ENCODE peak calls at places on chromosomes 3 and 15, in four cellular contexts. E is astrocyte of the spinal cord, H is coronary artery, P is uterus. G is an unnamed sample.

GRCh38 chr3:111603679-111604643 is 8.8 kb upstream of the ZBED2 start:
- DNase-seq in E (no peak), H (no peak), P (no peak), G (no peak)

GRCh38 chr15:66740802-66741201 is 38.8 kb downstream of the SMAD6 start:
- DNase-seq in E (no peak), H (no peak), P (peak; percentile 90), G (no peak)

GRCh38 chr3:182465301-182466185 is 327.8 kb upstream of the ATP11B start:
- DNase-seq in E (no peak), H (no peak), P (no peak), G (no peak)

GRCh38 chr3:46097691-46098241 is 70.5 kb upstream of the XCR1 start:
- DNase-seq in E (peak; percentile 33), H (no peak), P (peak; percentile 50), G (peak; percentile 82)

GRCh38 chr3:67791620-67792019 is 137.2 kb upstream of the SUCLG2 start:
- DNase-seq in E (no peak), H (no peak), P (no peak), G (no peak)

GRCh38 chr3:152657002-152657400 is 177.9 kb upstream of the P2RY1 start:
- DNase-seq in E (no peak), H (no peak), P (no peak), G (no peak)

GRCh38 chr3:39707314-39707909 is 102.0 kb upstream of the MYRIP start:
- DNase-seq in E (peak; percentile 53), H (no peak), P (no peak), G (peak; percentile 72)

GRCh38 chr3:140234256-140234655 is 299.3 kb downstream of the CLSTN2 start:
- DNase-seq in E (no peak), H (no peak), P (no peak), G (no peak)

GRCh38 chr3:54217828-54218227 is 95.5 kb downstream of the CACNA2D3 start:
- DNase-seq in E (no peak), H (no peak), P (no peak), G (no peak)

GRCh38 chr3:62159693-62160092 is 213.7 kb downstream of the FEZF2 start:
- DNase-seq in E (peak; percentile 78), H (peak; percentile 92), P (peak; percentile 76), G (peak; percentile 73)

GRCh38 chr15:64637412-64637811 is 138.0 kb downstream of the RBPMS2 start:
- DNase-seq in E (no peak), H (no peak), P (no peak), G (no peak)

GRCh38 chr15:91456921-91457320 is 356.9 kb downstream of the SV2B start:
- DNase-seq in E (peak; percentile 48), H (no peak), P (no peak), G (peak; percentile 3)

GRCh38 chr3:184353546-184353941 is 7.9 kb downstream of the CLCN2 start:
- DNase-seq in E (no peak), H (no peak), P (no peak), G (no peak)
- H3K4me3 ChIP-seq in E (no peak overlapping the region), H (no peak overlapping the region), P (no peak overlapping the region), G (no peak overlapping the region)

GRCh38 chr3:15983693-15984092 is 185.9 kb upstream of the ANKRD28 start:
- DNase-seq in E (no peak), H (no peak), P (no peak), G (no peak)

GRCh38 chr3:15982667-15983145 is 184.9 kb upstream of the ANKRD28 start:
- DNase-seq in E (peak; percentile 92), H (no peak), P (no peak), G (peak; percentile 81)

GRCh38 chr3:15982243-15982642 is 184.5 kb upstream of the ANKRD28 start:
- DNase-seq in E (no peak), H (no peak), P (no peak), G (no peak)

GRCh38 chr3:15979900-15980299 is 182.1 kb upstream of the ANKRD28 start:
- DNase-seq in E (no peak), H (no peak), P (no peak), G (no peak)

DNA sequence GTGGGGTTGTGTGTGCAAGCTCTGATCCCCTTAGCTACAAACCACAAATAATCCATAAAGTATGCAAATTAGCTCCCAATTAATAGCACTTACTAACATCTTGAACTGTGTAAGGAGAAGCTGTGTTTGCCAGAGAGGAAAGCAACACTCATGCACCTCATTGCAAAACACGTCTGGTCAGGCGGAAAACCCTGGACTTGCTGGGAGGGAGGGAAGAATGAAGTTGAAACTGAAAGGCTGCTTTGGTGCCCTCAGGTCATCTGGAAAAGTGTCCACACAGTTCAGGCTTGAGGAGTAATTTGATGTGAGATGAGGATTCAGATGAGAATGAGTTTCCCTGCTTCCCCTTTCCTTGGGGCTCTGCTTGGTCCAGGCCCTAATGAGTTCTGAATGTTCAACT is 185.5 kb upstream of the ANKRD28 start:
- DNase-seq in E (peak; percentile 58), H (no peak), P (no peak), G (peak; percentile 77)
- H3K4me3 ChIP-seq in E (no peak overlapping the region), H (no peak overlapping the region), P (no peak overlapping the region), G (no peak overlapping the region)

DNA sequence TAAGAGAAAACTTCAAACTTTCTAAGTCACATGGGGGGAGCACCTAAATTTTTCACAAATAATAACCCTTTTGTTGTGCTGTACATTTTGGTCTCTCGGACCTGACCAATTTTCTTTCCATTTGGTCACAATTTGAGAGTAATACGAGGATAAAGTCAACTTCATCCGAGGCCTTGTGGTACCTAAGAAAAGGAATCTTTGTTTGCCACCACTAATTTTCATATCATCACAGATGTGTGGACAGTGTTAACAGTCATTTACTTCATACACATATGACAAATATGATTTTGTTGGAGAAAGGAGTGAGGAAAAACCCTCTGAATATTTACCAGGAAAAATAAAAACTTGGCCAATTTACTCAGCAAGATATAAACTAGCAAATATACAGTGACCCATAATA is 40.8 kb downstream of the VGLL4 start:
- DNase-seq in E (no peak), H (no peak), P (no peak), G (no peak)
- H3K4me3 ChIP-seq in E (no peak overlapping the region), H (no peak overlapping the region), P (no peak overlapping the region), G (no peak overlapping the region)

DNA sequence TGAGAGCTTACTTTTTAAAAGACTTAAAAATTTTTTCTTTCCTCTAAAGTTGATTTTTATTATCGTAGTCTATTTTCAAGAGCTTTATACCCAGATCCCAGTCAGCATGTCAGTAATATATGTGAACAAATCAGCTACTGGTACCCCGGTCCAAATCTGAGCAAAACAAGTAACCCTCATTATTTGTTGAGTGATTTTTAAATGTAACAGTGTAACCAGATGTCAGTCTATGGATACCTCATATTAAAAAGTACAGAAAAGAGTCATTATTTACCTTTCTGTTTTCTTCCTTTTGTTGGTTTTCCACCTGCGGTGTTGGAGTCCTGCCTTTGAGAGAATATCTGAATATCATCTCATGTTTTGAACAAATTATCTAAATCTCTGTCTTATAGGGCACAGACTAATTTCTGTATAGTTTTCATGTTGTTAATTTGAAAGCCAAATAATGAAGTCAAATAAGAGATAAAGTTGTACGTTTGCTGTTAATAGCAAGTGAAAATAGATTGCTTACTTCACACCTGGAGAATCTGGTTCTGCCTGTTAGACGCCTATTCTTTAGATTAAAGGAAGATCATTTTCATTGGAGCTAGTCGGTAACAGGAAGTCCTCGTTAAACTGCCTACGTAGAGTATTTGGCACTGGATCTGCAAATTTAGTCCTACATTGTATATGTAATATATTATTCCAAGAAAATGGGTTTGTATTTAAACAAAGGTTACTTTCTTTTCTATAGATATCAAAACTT is at the start of gene STX19:
- DNase-seq in E (no peak), H (no peak), P (no peak), G (no peak)
- H3K4me3 ChIP-seq in E (no peak within 1 kb of the TSS), H (no peak within 1 kb of the TSS), P (no peak within 1 kb of the TSS), G (no peak within 1 kb of the TSS)

DNA sequence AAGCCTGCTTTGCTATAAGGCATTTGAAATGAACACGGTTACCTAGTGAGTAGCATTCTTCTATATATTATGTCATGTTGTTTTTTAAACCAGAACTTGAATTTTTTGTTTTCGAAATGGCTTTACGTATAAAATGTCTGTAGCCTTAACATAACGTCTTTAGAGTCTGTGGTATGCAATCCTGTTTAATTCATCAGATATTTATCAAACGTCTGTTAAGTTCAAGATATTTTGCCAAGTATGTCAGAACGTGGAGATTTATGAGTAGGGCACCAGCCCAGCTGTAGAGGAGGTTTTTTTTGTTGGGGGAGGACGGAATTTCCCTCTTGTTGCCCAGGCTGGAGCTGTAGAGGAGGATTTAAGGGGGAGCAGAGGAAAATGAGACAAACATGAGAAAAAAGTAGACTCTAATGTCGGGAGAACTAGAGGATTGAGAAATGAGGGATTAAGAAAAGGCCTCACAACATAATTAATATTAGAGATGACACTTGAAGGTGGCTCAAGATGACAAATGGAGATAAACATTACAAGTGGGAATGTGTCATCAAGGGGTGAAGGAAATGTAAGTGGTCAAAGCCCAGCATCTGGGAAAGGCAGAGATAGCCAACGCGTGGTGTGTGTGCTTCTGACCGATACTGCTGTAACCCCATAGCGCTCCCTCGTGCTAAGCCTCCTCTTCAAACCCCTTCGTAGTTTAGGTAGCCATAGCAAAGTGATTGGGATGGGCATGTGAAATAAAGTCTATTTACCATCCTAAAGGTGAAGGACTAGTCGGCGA is 154.0 kb upstream of the GOLGA6L4 start:
- DNase-seq in E (no peak), H (no peak), P (no peak), G (peak; percentile 7)
- H3K4me3 ChIP-seq in E (no peak overlapping the region), H (no peak overlapping the region), P (no peak overlapping the region), G (no peak overlapping the region)